ENCODE peak calls at places on chromosomes 4 and X, in eight cellular contexts. One of them, this sample, is unnamed.

GRCh38 chrX:23661671-23662070 is 5.6 kb upstream of the PRDX4 start:
- DNase-seq in kidney: no peak
- DNase-seq in upper lobe of right lung: no peak
- DNase-seq in cardiac fibroblast: no peak
- DNase-seq in tibial artery: no peak
- DNase-seq in tibial nerve: no peak
- DNase-seq in HL-60: no peak
- DNase-seq in uterus: no peak
- DNase-seq in this sample: no peak

GRCh38 chrX:101450951-101451350 is 34.3 kb upstream of the ARMCX4 start:
- DNase-seq in kidney: peak; percentile 70
- DNase-seq in upper lobe of right lung: peak; percentile 65
- DNase-seq in cardiac fibroblast: no peak
- DNase-seq in tibial artery: no peak
- DNase-seq in tibial nerve: no peak
- DNase-seq in HL-60: peak; percentile 4
- DNase-seq in uterus: no peak
- DNase-seq in this sample: no peak

GRCh38 chr4:83431200-83431599 is 24.4 kb downstream of the HELQ start:
- DNase-seq in kidney: no peak
- DNase-seq in upper lobe of right lung: no peak
- DNase-seq in cardiac fibroblast: no peak
- DNase-seq in tibial artery: no peak
- DNase-seq in tibial nerve: no peak
- DNase-seq in HL-60: no peak
- DNase-seq in uterus: no peak
- DNase-seq in this sample: no peak

GRCh38 chrX:40054793-40055192 is 43.0 kb downstream of the BCOR start:
- DNase-seq in kidney: no peak
- DNase-seq in upper lobe of right lung: no peak
- DNase-seq in cardiac fibroblast: no peak
- DNase-seq in tibial artery: no peak
- DNase-seq in tibial nerve: no peak
- DNase-seq in HL-60: no peak
- DNase-seq in uterus: no peak
- DNase-seq in this sample: no peak

GRCh38 chr4:85603437-85604336 is 128.7 kb downstream of the ARHGAP24 start:
- DNase-seq in kidney: no peak
- DNase-seq in upper lobe of right lung: no peak
- DNase-seq in cardiac fibroblast: peak; percentile 83
- DNase-seq in tibial artery: no peak
- DNase-seq in tibial nerve: no peak
- DNase-seq in HL-60: no peak
- DNase-seq in uterus: no peak
- DNase-seq in this sample: no peak

GRCh38 chr4:1767770-1768366 is 25.2 kb upstream of the FGFR3 start:
- DNase-seq in kidney: no peak
- DNase-seq in upper lobe of right lung: peak; percentile 91
- DNase-seq in cardiac fibroblast: peak; percentile 35
- DNase-seq in tibial artery: no peak
- DNase-seq in tibial nerve: no peak
- DNase-seq in HL-60: no peak
- DNase-seq in uterus: no peak
- DNase-seq in this sample: no peak

GRCh38 chr4:99383833-99384392 is 31.4 kb upstream of the ADH1C start:
- DNase-seq in kidney: peak; percentile 48
- DNase-seq in upper lobe of right lung: no peak
- DNase-seq in cardiac fibroblast: peak; percentile 95
- DNase-seq in tibial artery: peak; percentile 84
- DNase-seq in tibial nerve: peak; percentile 78
- DNase-seq in HL-60: no peak
- DNase-seq in uterus: peak; percentile 77
- DNase-seq in this sample: no peak

GRCh38 chrX:108312938-108313337 is 125.3 kb downstream of the COL4A6 start:
- DNase-seq in kidney: no peak
- DNase-seq in upper lobe of right lung: no peak
- DNase-seq in cardiac fibroblast: peak; percentile 54
- DNase-seq in tibial artery: no peak
- DNase-seq in tibial nerve: no peak
- DNase-seq in HL-60: no peak
- DNase-seq in uterus: peak; percentile 19
- DNase-seq in this sample: no peak

GRCh38 chr4:101232074-101232776 is 115.1 kb downstream of the PPP3CA start:
- DNase-seq in kidney: no peak
- DNase-seq in upper lobe of right lung: no peak
- DNase-seq in cardiac fibroblast: peak; percentile 87
- DNase-seq in tibial artery: no peak
- DNase-seq in tibial nerve: no peak
- DNase-seq in HL-60: no peak
- DNase-seq in uterus: no peak
- DNase-seq in this sample: no peak

GRCh38 chr4:26029512-26030131 is 115.6 kb downstream of the SMIM20 start:
- DNase-seq in kidney: no peak
- DNase-seq in upper lobe of right lung: no peak
- DNase-seq in cardiac fibroblast: no peak
- DNase-seq in tibial artery: no peak
- DNase-seq in tibial nerve: no peak
- DNase-seq in HL-60: no peak
- DNase-seq in uterus: no peak
- DNase-seq in this sample: no peak

GRCh38 chr4:26030260-26030667 is 116.2 kb downstream of the SMIM20 start:
- DNase-seq in kidney: no peak
- DNase-seq in upper lobe of right lung: no peak
- DNase-seq in cardiac fibroblast: no peak
- DNase-seq in tibial artery: no peak
- DNase-seq in tibial nerve: no peak
- DNase-seq in HL-60: no peak
- DNase-seq in uterus: no peak
- DNase-seq in this sample: no peak

GRCh38 chr4:26028133-26028792 is 114.2 kb downstream of the SMIM20 start:
- DNase-seq in kidney: no peak
- DNase-seq in upper lobe of right lung: no peak
- DNase-seq in cardiac fibroblast: no peak
- DNase-seq in tibial artery: no peak
- DNase-seq in tibial nerve: no peak
- DNase-seq in HL-60: no peak
- DNase-seq in uterus: no peak
- DNase-seq in this sample: no peak

GRCh38 chr4:26030780-26031179 is 116.8 kb downstream of the SMIM20 start:
- DNase-seq in kidney: no peak
- DNase-seq in upper lobe of right lung: no peak
- DNase-seq in cardiac fibroblast: no peak
- DNase-seq in tibial artery: no peak
- DNase-seq in tibial nerve: no peak
- DNase-seq in HL-60: no peak
- DNase-seq in uterus: no peak
- DNase-seq in this sample: no peak

DNA sequence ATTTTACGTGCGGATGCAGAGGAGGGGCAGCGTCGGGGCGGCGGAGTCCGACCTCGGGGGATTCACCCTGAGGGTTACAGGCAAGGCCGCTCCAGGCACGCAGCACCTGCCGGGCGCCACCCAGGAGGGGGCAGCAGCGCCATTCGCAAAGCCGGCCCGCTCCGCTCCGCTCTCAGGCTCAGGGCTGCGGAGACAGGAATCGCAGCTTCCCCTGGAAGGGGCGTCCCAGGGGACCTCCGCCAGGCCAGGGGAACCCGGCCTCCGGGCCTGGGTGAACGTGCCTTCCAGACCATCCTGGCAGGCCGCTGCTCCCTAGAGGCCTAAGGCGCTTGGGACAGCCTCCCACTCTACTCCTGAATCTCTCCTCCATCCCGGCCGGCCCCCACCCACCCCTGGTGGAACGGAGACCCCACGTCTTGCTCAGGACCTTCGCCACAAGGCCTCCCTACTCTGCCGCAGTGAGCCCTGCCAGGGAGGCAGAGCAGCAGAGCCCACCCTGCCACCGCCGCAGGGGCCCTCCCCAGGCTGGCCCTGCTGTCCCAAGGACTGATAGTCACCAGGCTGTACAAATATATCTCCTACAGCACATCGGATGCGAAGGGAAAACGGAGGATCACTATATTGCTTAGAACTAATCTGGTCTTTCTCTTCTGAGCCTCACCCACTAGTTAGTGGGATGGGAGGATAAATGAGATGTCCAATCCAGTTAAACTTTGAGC is 114.9 kb downstream of the SMIM20 start:
- DNase-seq in kidney: peak; percentile 85
- DNase-seq in upper lobe of right lung: peak; percentile 89
- DNase-seq in cardiac fibroblast: peak; percentile 72
- DNase-seq in tibial artery: peak; percentile 85
- DNase-seq in tibial nerve: peak; percentile 54
- DNase-seq in HL-60: no peak
- DNase-seq in uterus: peak; percentile 81
- DNase-seq in this sample: no peak
- H3K4me3 ChIP-seq in kidney: no peak overlapping the region
- H3K4me3 ChIP-seq in upper lobe of right lung: no peak overlapping the region
- H3K4me3 ChIP-seq in cardiac fibroblast: no peak overlapping the region
- H3K4me3 ChIP-seq in tibial artery: peak overlapping the region; percentile 31
- H3K4me3 ChIP-seq in tibial nerve: no peak overlapping the region
- H3K4me3 ChIP-seq in HL-60: no peak overlapping the region
- H3K4me3 ChIP-seq in uterus: no peak overlapping the region
- H3K4me3 ChIP-seq in this sample: no peak overlapping the region

DNA sequence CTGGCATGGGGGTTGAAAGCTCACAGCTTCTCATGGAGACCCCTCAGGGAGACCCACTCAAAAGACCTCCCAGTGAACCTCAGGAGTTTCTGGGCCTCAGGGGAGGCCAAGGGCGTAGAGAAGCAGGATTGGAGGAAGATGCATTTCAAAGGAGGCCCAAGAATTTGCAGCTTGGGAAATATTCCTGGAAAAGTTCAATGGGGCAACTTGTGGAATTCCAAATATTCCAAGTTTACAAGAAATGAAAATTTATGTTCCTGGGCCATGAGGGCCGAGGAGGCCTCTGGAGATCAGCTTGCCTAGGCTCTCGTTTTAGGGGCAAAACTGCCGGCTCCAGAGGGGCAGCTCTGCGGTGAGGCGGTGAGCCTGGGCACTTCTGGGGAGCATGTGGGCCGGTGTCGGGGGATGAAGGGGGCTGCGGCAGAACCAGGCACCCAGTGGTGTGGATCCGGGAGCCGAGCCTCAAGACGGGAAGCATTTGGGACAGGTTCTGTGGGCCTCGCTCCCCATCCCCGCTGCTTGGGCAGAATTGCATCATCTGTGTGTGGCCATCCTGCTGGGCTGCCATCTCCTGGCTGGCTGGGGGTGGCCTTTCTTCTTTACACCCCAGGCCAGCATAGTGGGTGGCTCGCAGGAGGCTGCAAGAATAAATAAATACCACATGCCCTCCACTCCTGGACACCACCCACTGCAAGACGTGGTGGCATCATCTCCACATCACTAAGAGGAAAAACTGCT is 54.6 kb upstream of the GPR78 start:
- DNase-seq in kidney: peak; percentile 76
- DNase-seq in upper lobe of right lung: no peak
- DNase-seq in cardiac fibroblast: peak; percentile 63
- DNase-seq in tibial artery: no peak
- DNase-seq in tibial nerve: no peak
- DNase-seq in HL-60: no peak
- DNase-seq in uterus: no peak
- DNase-seq in this sample: no peak
- TF ChIP-seq CTCF in kidney: no peak
- TF ChIP-seq CTCF in upper lobe of right lung: no peak
- TF ChIP-seq CTCF in cardiac fibroblast: no peak
- TF ChIP-seq CTCF in tibial artery: no peak
- TF ChIP-seq CTCF in tibial nerve: no peak
- TF ChIP-seq CTCF in HL-60: no peak
- TF ChIP-seq CTCF in uterus: no peak
- TF ChIP-seq CTCF in this sample: no peak

GRCh38 chr4:56506110-56506705 is 617 bp downstream of the ARL9 start:
- DNase-seq in kidney: no peak
- DNase-seq in upper lobe of right lung: no peak
- DNase-seq in cardiac fibroblast: peak; percentile 25
- DNase-seq in tibial artery: no peak
- DNase-seq in tibial nerve: no peak
- DNase-seq in HL-60: no peak
- DNase-seq in uterus: no peak
- DNase-seq in this sample: no peak
- H3K4me3 ChIP-seq in kidney: peak overlapping the region; percentile 68
- H3K4me3 ChIP-seq in upper lobe of right lung: peak overlapping the region; percentile 56
- H3K4me3 ChIP-seq in cardiac fibroblast: peak overlapping the region; percentile 62
- H3K4me3 ChIP-seq in tibial artery: peak overlapping the region; percentile 59
- H3K4me3 ChIP-seq in tibial nerve: peak overlapping the region; percentile 58
- H3K4me3 ChIP-seq in HL-60: no peak overlapping the region
- H3K4me3 ChIP-seq in uterus: peak overlapping the region; percentile 43
- H3K4me3 ChIP-seq in this sample: no peak overlapping the region

GRCh38 chr4:108650212-108651067 is at the start of gene OSTC:
- DNase-seq in kidney: peak; percentile 97
- DNase-seq in upper lobe of right lung: peak; percentile 97
- DNase-seq in cardiac fibroblast: peak; percentile 98
- DNase-seq in tibial artery: peak; percentile 96
- DNase-seq in tibial nerve: peak; percentile 97
- DNase-seq in HL-60: peak; percentile 77
- DNase-seq in uterus: peak; percentile 93
- DNase-seq in this sample: peak; percentile 88
- TF ChIP-seq CTCF in kidney: peak; percentile 23
- TF ChIP-seq CTCF in upper lobe of right lung: peak; percentile 47
- TF ChIP-seq CTCF in cardiac fibroblast: no peak
- TF ChIP-seq CTCF in tibial artery: no peak
- TF ChIP-seq CTCF in tibial nerve: peak; percentile 36
- TF ChIP-seq CTCF in HL-60: no peak
- TF ChIP-seq CTCF in uterus: no peak
- TF ChIP-seq CTCF in this sample: peak; percentile 9

GRCh38 chrX:30309139-30309571 is at the start of gene NR0B1:
- DNase-seq in kidney: peak; percentile 63
- DNase-seq in upper lobe of right lung: no peak
- DNase-seq in cardiac fibroblast: peak; percentile 2
- DNase-seq in tibial artery: no peak
- DNase-seq in tibial nerve: no peak
- DNase-seq in HL-60: no peak
- DNase-seq in uterus: no peak
- DNase-seq in this sample: no peak
- H3K4me3 ChIP-seq in kidney: no peak within 1 kb of the TSS
- H3K4me3 ChIP-seq in upper lobe of right lung: no peak within 1 kb of the TSS
- H3K4me3 ChIP-seq in cardiac fibroblast: peak within 1 kb of the TSS; percentile 22
- H3K4me3 ChIP-seq in tibial artery: peak within 1 kb of the TSS; percentile 18
- H3K4me3 ChIP-seq in tibial nerve: no peak within 1 kb of the TSS
- H3K4me3 ChIP-seq in HL-60: no peak within 1 kb of the TSS
- H3K4me3 ChIP-seq in uterus: peak within 1 kb of the TSS; percentile 16
- H3K4me3 ChIP-seq in this sample: no peak within 1 kb of the TSS

GRCh38 chr4:187178084-187178483 is 454.4 kb upstream of the FAT1 start:
- DNase-seq in kidney: no peak
- DNase-seq in upper lobe of right lung: no peak
- DNase-seq in cardiac fibroblast: no peak
- DNase-seq in tibial artery: no peak
- DNase-seq in tibial nerve: no peak
- DNase-seq in HL-60: no peak
- DNase-seq in uterus: no peak
- DNase-seq in this sample: no peak

GRCh38 chr4:187176261-187176910 is 452.7 kb upstream of the FAT1 start:
- DNase-seq in kidney: no peak
- DNase-seq in upper lobe of right lung: no peak
- DNase-seq in cardiac fibroblast: no peak
- DNase-seq in tibial artery: no peak
- DNase-seq in tibial nerve: no peak
- DNase-seq in HL-60: no peak
- DNase-seq in uterus: no peak
- DNase-seq in this sample: no peak

GRCh38 chr4:187174749-187175148 is 451.1 kb upstream of the FAT1 start:
- DNase-seq in kidney: no peak
- DNase-seq in upper lobe of right lung: no peak
- DNase-seq in cardiac fibroblast: no peak
- DNase-seq in tibial artery: no peak
- DNase-seq in tibial nerve: no peak
- DNase-seq in HL-60: no peak
- DNase-seq in uterus: no peak
- DNase-seq in this sample: no peak

GRCh38 chr4:187172340-187172761 is 448.7 kb upstream of the FAT1 start:
- DNase-seq in kidney: no peak
- DNase-seq in upper lobe of right lung: no peak
- DNase-seq in cardiac fibroblast: peak; percentile 40
- DNase-seq in tibial artery: no peak
- DNase-seq in tibial nerve: no peak
- DNase-seq in HL-60: no peak
- DNase-seq in uterus: no peak
- DNase-seq in this sample: no peak

GRCh38 chr4:187175197-187175596 is 451.5 kb upstream of the FAT1 start:
- DNase-seq in kidney: no peak
- DNase-seq in upper lobe of right lung: no peak
- DNase-seq in cardiac fibroblast: no peak
- DNase-seq in tibial artery: no peak
- DNase-seq in tibial nerve: no peak
- DNase-seq in HL-60: no peak
- DNase-seq in uterus: no peak
- DNase-seq in this sample: no peak
- TF ChIP-seq CTCF in kidney: no peak
- TF ChIP-seq CTCF in upper lobe of right lung: no peak
- TF ChIP-seq CTCF in cardiac fibroblast: peak; percentile 9
- TF ChIP-seq CTCF in tibial artery: no peak
- TF ChIP-seq CTCF in tibial nerve: no peak
- TF ChIP-seq CTCF in HL-60: no peak
- TF ChIP-seq CTCF in uterus: no peak
- TF ChIP-seq CTCF in this sample: no peak